ENCODE peak calls at places on chromosomes 1 and 21, in ten cellular contexts. One of them, this sample, is unnamed.

GRCh38 chr21:14712121-14712520 is 166.0 kb upstream of the SAMSN1 start:
- DNase-seq in cardiac fibroblast: peak
- DNase-seq in hepatocyte: no peak
- DNase-seq in cardiac muscle cell: peak
- DNase-seq in colonic mucosa: no peak
- DNase-seq in IMR-90: no peak
- DNase-seq in ovary: no peak
- DNase-seq in fibroblast of the aortic adventitia: no peak
- DNase-seq in lower leg skin: no peak
- DNase-seq in body of pancreas: no peak
- DNase-seq in this sample: peak

GRCh38 chr1:212685429-212685828 is 14.2 kb downstream of the BATF3 start:
- DNase-seq in IMR-90: no peak
- DNase-seq in colonic mucosa: no peak
- DNase-seq in ovary: no peak
- DNase-seq in cardiac fibroblast: no peak
- DNase-seq in hepatocyte: no peak
- DNase-seq in cardiac muscle cell: no peak
- DNase-seq in body of pancreas: no peak
- DNase-seq in lower leg skin: no peak
- DNase-seq in fibroblast of the aortic adventitia: no peak
- DNase-seq in this sample: no peak

GRCh38 chr21:38351961-38352521 is 95.2 kb downstream of the KCNJ15 start:
- DNase-seq in fibroblast of the aortic adventitia: peak
- DNase-seq in IMR-90: peak
- DNase-seq in hepatocyte: no peak
- DNase-seq in ovary: no peak
- DNase-seq in colonic mucosa: no peak
- DNase-seq in lower leg skin: no peak
- DNase-seq in cardiac fibroblast: peak
- DNase-seq in body of pancreas: no peak
- DNase-seq in cardiac muscle cell: peak
- DNase-seq in this sample: peak

GRCh38 chr1:246012271-246012854 is 494.7 kb downstream of the SMYD3 start:
- DNase-seq in ovary: no peak
- DNase-seq in colonic mucosa: no peak
- DNase-seq in IMR-90: peak
- DNase-seq in hepatocyte: peak
- DNase-seq in fibroblast of the aortic adventitia: peak
- DNase-seq in cardiac muscle cell: peak
- DNase-seq in cardiac fibroblast: peak
- DNase-seq in body of pancreas: no peak
- DNase-seq in lower leg skin: no peak
- DNase-seq in this sample: peak

GRCh38 chr1:198837276-198838021 is 198.6 kb downstream of the PTPRC start:
- DNase-seq in hepatocyte: no peak
- DNase-seq in lower leg skin: no peak
- DNase-seq in fibroblast of the aortic adventitia: no peak
- DNase-seq in ovary: no peak
- DNase-seq in cardiac muscle cell: no peak
- DNase-seq in colonic mucosa: peak
- DNase-seq in IMR-90: no peak
- DNase-seq in cardiac fibroblast: no peak
- DNase-seq in body of pancreas: no peak
- DNase-seq in this sample: no peak

GRCh38 chr1:60911980-60912692 is 170.2 kb upstream of the NFIA start:
- DNase-seq in fibroblast of the aortic adventitia: no peak
- DNase-seq in colonic mucosa: no peak
- DNase-seq in cardiac muscle cell: no peak
- DNase-seq in body of pancreas: no peak
- DNase-seq in ovary: no peak
- DNase-seq in lower leg skin: peak
- DNase-seq in cardiac fibroblast: peak
- DNase-seq in IMR-90: no peak
- DNase-seq in hepatocyte: no peak
- DNase-seq in this sample: no peak

GRCh38 chr1:181104042-181104789 is 15.7 kb downstream of the IER5 start:
- DNase-seq in hepatocyte: no peak
- DNase-seq in cardiac fibroblast: no peak
- DNase-seq in lower leg skin: no peak
- DNase-seq in fibroblast of the aortic adventitia: peak
- DNase-seq in colonic mucosa: peak
- DNase-seq in body of pancreas: no peak
- DNase-seq in cardiac muscle cell: peak
- DNase-seq in ovary: no peak
- DNase-seq in IMR-90: no peak
- DNase-seq in this sample: no peak

GRCh38 chr21:38220270-38220737 is 36.5 kb upstream of the KCNJ15 start:
- DNase-seq in fibroblast of the aortic adventitia: peak
- DNase-seq in lower leg skin: no peak
- DNase-seq in colonic mucosa: no peak
- DNase-seq in IMR-90: no peak
- DNase-seq in body of pancreas: no peak
- DNase-seq in cardiac muscle cell: peak
- DNase-seq in cardiac fibroblast: no peak
- DNase-seq in hepatocyte: no peak
- DNase-seq in ovary: no peak
- DNase-seq in this sample: peak

GRCh38 chr1:228088586-228089498 is 6.3 kb downstream of the ARF1 start:
- DNase-seq in colonic mucosa: no peak
- DNase-seq in fibroblast of the aortic adventitia: peak
- DNase-seq in cardiac fibroblast: peak
- DNase-seq in ovary: peak
- DNase-seq in lower leg skin: no peak
- DNase-seq in body of pancreas: no peak
- DNase-seq in IMR-90: no peak
- DNase-seq in cardiac muscle cell: peak
- DNase-seq in hepatocyte: no peak
- DNase-seq in this sample: peak

GRCh38 chr1:228087771-228088251 is 5.3 kb downstream of the ARF1 start:
- DNase-seq in hepatocyte: no peak
- DNase-seq in cardiac muscle cell: peak
- DNase-seq in body of pancreas: no peak
- DNase-seq in colonic mucosa: no peak
- DNase-seq in fibroblast of the aortic adventitia: peak
- DNase-seq in lower leg skin: no peak
- DNase-seq in ovary: no peak
- DNase-seq in cardiac fibroblast: peak
- DNase-seq in IMR-90: peak
- DNase-seq in this sample: peak

GRCh38 chr1:228090613-228091081 is 8.1 kb downstream of the ARF1 start:
- DNase-seq in lower leg skin: no peak
- DNase-seq in cardiac muscle cell: peak
- DNase-seq in IMR-90: peak
- DNase-seq in ovary: peak
- DNase-seq in fibroblast of the aortic adventitia: no peak
- DNase-seq in cardiac fibroblast: peak
- DNase-seq in body of pancreas: no peak
- DNase-seq in hepatocyte: no peak
- DNase-seq in colonic mucosa: no peak
- DNase-seq in this sample: peak

GRCh38 chr1:228091084-228091483 is 8.6 kb downstream of the ARF1 start:
- DNase-seq in lower leg skin: no peak
- DNase-seq in body of pancreas: no peak
- DNase-seq in hepatocyte: no peak
- DNase-seq in IMR-90: no peak
- DNase-seq in ovary: no peak
- DNase-seq in fibroblast of the aortic adventitia: no peak
- DNase-seq in cardiac muscle cell: no peak
- DNase-seq in cardiac fibroblast: no peak
- DNase-seq in colonic mucosa: no peak
- DNase-seq in this sample: no peak

DNA sequence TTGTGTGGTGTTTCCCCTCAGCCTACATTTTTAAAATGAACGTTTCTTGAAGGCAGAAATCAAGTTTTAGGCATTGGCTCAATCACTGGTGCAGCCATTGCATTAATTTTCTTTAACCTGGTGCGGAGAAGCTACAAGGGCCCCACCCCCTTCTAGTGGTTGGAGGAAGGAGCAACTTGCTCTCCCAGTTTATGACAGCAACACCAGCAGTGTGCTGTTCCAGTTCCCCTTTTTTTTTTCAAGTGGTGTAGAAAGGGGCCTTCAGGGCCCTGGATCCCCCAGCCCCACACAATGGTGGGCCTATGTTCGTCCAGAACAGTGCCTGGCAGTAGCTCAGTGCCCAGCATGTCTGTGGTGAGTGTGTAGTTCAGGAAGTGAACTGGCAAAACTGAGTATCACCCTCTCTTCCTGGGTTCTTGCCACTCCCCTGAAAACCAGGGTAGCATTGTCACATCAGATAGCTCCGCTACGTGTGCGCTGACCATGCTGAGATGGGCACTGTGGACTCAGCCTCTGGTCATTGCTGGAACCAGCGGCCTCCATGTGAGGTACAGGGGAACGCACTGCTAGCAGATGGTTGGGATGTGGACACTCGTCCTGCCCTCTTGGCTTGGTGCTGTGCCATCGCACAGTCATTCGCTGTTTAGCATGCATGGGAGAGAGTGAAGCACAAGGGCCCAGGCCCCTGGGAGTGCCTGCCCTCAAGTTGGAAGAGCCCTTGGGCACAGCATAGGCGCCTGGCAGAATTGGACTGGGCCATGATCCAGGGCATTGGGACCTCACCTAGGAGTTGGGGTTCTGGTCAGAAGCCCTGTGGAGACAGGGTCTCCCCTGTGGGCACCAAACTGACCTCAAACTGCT is 7.2 kb downstream of the ARF1 start:
- DNase-seq in hepatocyte: no peak
- DNase-seq in fibroblast of the aortic adventitia: no peak
- DNase-seq in cardiac muscle cell: no peak
- DNase-seq in IMR-90: no peak
- DNase-seq in cardiac fibroblast: no peak
- DNase-seq in lower leg skin: no peak
- DNase-seq in ovary: peak
- DNase-seq in colonic mucosa: no peak
- DNase-seq in body of pancreas: no peak
- DNase-seq in this sample: no peak
- H3K4me3 ChIP-seq in hepatocyte: no peak
- H3K4me3 ChIP-seq in fibroblast of the aortic adventitia: no peak
- H3K4me3 ChIP-seq in cardiac muscle cell: no peak
- H3K4me3 ChIP-seq in IMR-90: no peak
- H3K4me3 ChIP-seq in cardiac fibroblast: no peak
- H3K4me3 ChIP-seq in lower leg skin: no peak
- H3K4me3 ChIP-seq in ovary: no peak
- H3K4me3 ChIP-seq in colonic mucosa: no peak
- H3K4me3 ChIP-seq in body of pancreas: no peak
- H3K4me3 ChIP-seq in this sample: no peak

GRCh38 chr1:23578311-23578996 is 19.2 kb upstream of the ID3 start:
- DNase-seq in body of pancreas: no peak
- DNase-seq in lower leg skin: no peak
- DNase-seq in ovary: no peak
- DNase-seq in fibroblast of the aortic adventitia: no peak
- DNase-seq in IMR-90: peak
- DNase-seq in hepatocyte: no peak
- DNase-seq in cardiac fibroblast: peak
- DNase-seq in cardiac muscle cell: peak
- DNase-seq in colonic mucosa: no peak
- DNase-seq in this sample: peak
- TF ChIP-seq CTCF in body of pancreas: no peak
- TF ChIP-seq CTCF in lower leg skin: no peak
- TF ChIP-seq CTCF in ovary: no peak
- TF ChIP-seq CTCF in fibroblast of the aortic adventitia: no peak
- TF ChIP-seq CTCF in IMR-90: no peak
- TF ChIP-seq CTCF in hepatocyte: no peak
- TF ChIP-seq CTCF in cardiac fibroblast: no peak
- TF ChIP-seq CTCF in cardiac muscle cell: no peak
- TF ChIP-seq CTCF in colonic mucosa: no peak
- TF ChIP-seq CTCF in this sample: no peak

GRCh38 chr1:66354311-66354922 is 179.5 kb upstream of the SGIP1 start:
- DNase-seq in hepatocyte: no peak
- DNase-seq in IMR-90: peak
- DNase-seq in lower leg skin: no peak
- DNase-seq in ovary: no peak
- DNase-seq in cardiac muscle cell: peak
- DNase-seq in cardiac fibroblast: peak
- DNase-seq in fibroblast of the aortic adventitia: peak
- DNase-seq in body of pancreas: no peak
- DNase-seq in colonic mucosa: no peak
- DNase-seq in this sample: peak
- H3K4me3 ChIP-seq in hepatocyte: no peak
- H3K4me3 ChIP-seq in IMR-90: peak
- H3K4me3 ChIP-seq in lower leg skin: no peak
- H3K4me3 ChIP-seq in ovary: no peak
- H3K4me3 ChIP-seq in cardiac muscle cell: no peak
- H3K4me3 ChIP-seq in cardiac fibroblast: peak
- H3K4me3 ChIP-seq in fibroblast of the aortic adventitia: peak
- H3K4me3 ChIP-seq in body of pancreas: no peak
- H3K4me3 ChIP-seq in colonic mucosa: no peak
- H3K4me3 ChIP-seq in this sample: peak

GRCh38 chr1:156598125-156598524 is 3.2 kb downstream of the GPATCH4 start:
- DNase-seq in ovary: no peak
- DNase-seq in colonic mucosa: no peak
- DNase-seq in lower leg skin: no peak
- DNase-seq in cardiac fibroblast: no peak
- DNase-seq in fibroblast of the aortic adventitia: no peak
- DNase-seq in cardiac muscle cell: no peak
- DNase-seq in body of pancreas: no peak
- DNase-seq in hepatocyte: no peak
- DNase-seq in IMR-90: no peak
- DNase-seq in this sample: no peak

GRCh38 chr1:156598731-156599432 is 2.4 kb downstream of the GPATCH4 start:
- DNase-seq in hepatocyte: no peak
- DNase-seq in colonic mucosa: no peak
- DNase-seq in cardiac muscle cell: no peak
- DNase-seq in lower leg skin: no peak
- DNase-seq in body of pancreas: no peak
- DNase-seq in ovary: no peak
- DNase-seq in cardiac fibroblast: no peak
- DNase-seq in fibroblast of the aortic adventitia: no peak
- DNase-seq in IMR-90: no peak
- DNase-seq in this sample: no peak

GRCh38 chr1:156601122-156601830 is at the start of gene GPATCH4:
- DNase-seq in hepatocyte: peak
- DNase-seq in cardiac muscle cell: peak
- DNase-seq in body of pancreas: peak
- DNase-seq in lower leg skin: peak
- DNase-seq in ovary: peak
- DNase-seq in IMR-90: peak
- DNase-seq in fibroblast of the aortic adventitia: peak
- DNase-seq in colonic mucosa: peak
- DNase-seq in cardiac fibroblast: peak
- DNase-seq in this sample: peak

GRCh38 chr1:156600733-156601121 is 552 bp downstream of the GPATCH4 start:
- DNase-seq in lower leg skin: no peak
- DNase-seq in ovary: no peak
- DNase-seq in cardiac muscle cell: peak
- DNase-seq in body of pancreas: no peak
- DNase-seq in colonic mucosa: no peak
- DNase-seq in cardiac fibroblast: no peak
- DNase-seq in IMR-90: no peak
- DNase-seq in fibroblast of the aortic adventitia: no peak
- DNase-seq in hepatocyte: no peak
- DNase-seq in this sample: peak

DNA sequence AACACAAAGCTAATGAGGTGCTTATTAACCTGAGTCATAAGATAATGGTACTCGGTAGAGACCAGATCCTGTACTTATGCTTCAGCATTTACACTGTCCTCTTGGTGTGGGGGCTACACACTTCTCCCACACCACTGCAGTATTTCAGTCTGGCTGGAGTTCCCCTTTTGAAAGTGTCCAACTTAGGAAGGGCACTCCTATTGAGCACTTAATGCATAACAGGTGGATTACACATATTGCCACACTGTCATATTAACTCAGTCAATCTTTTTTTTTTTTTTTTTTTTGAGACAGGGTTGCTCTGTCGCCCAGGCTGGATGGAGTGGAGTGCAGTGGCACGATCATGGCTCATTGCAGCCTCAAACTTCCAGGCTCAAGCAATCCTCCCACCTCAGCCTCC is 1.5 kb downstream of the GPATCH4 start:
- DNase-seq in hepatocyte: no peak
- DNase-seq in IMR-90: no peak
- DNase-seq in ovary: no peak
- DNase-seq in colonic mucosa: no peak
- DNase-seq in fibroblast of the aortic adventitia: no peak
- DNase-seq in lower leg skin: no peak
- DNase-seq in body of pancreas: no peak
- DNase-seq in cardiac muscle cell: no peak
- DNase-seq in cardiac fibroblast: peak
- DNase-seq in this sample: no peak
- TF ChIP-seq CTCF in hepatocyte: no peak
- TF ChIP-seq CTCF in IMR-90: peak
- TF ChIP-seq CTCF in ovary: no peak
- TF ChIP-seq CTCF in colonic mucosa: no peak
- TF ChIP-seq CTCF in fibroblast of the aortic adventitia: no peak
- TF ChIP-seq CTCF in lower leg skin: no peak
- TF ChIP-seq CTCF in body of pancreas: no peak
- TF ChIP-seq CTCF in cardiac muscle cell: no peak
- TF ChIP-seq CTCF in cardiac fibroblast: peak
- TF ChIP-seq CTCF in this sample: no peak